ENCODE peak calls at places on chromosomes 12 and 14, in seven cellular contexts. L is foreskin fibroblast, W is AG10803, Z is RWPE1, I is AG04449, R is chondrocyte, M is astrocyte. H is an unnamed sample.

GRCh38 chr12:44287545-44287944 is 451.7 kb downstream of the TMEM117 start:
- DNase-seq in L (peak; percentile 28), W (peak; percentile 37), Z (no peak), I (peak; percentile 1), R (no peak), M (peak; percentile 22), H (no peak)

GRCh38 chr14:49250517-49250916 is 335.7 kb downstream of the RPS29 start:
- DNase-seq in L (no peak), W (no peak), Z (no peak), I (no peak), R (peak; percentile 60), M (no peak), H (no peak)

GRCh38 chr14:73503648-73504047 is 12.9 kb downstream of the RIOX1 start:
- DNase-seq in L (peak; percentile 26), W (peak; percentile 43), Z (no peak), I (peak; percentile 17), R (no peak), M (peak; percentile 75), H (no peak)

GRCh38 chr12:104473374-104473983 is 16.7 kb downstream of the CHST11 start:
- DNase-seq in L (peak; percentile 21), W (no peak), Z (no peak), I (no peak), R (no peak), M (no peak), H (no peak)

GRCh38 chr12:68331500-68331868 is 678 bp downstream of the MDM1 start:
- DNase-seq in L (no peak), W (no peak), Z (peak; percentile 17), I (no peak), R (no peak), M (no peak), H (no peak)

GRCh38 chr14:34005901-34006300 is 55.0 kb upstream of the EGLN3 start:
- DNase-seq in L (no peak), W (no peak), Z (no peak), I (no peak), R (no peak), M (no peak), H (no peak)

GRCh38 chr14:68076451-68076850 is 256.9 kb downstream of the RAD51B start:
- DNase-seq in L (peak; percentile 66), W (no peak), Z (peak; percentile 46), I (no peak), R (no peak), M (peak; percentile 57), H (no peak)

GRCh38 chr14:102040153-102040552 is 46.7 kb downstream of the HSP90AA1 start:
- DNase-seq in L (no peak), W (no peak), Z (no peak), I (no peak), R (no peak), M (no peak), H (no peak)

GRCh38 chr12:11771356-11771755 is 121.9 kb downstream of the ETV6 start:
- DNase-seq in L (no peak), W (peak; percentile 26), Z (no peak), I (no peak), R (no peak), M (peak; percentile 55), H (no peak)

GRCh38 chr12:123278150-123278627 is 6.5 kb upstream of the CDK2AP1 start:
- DNase-seq in L (no peak), W (no peak), Z (no peak), I (no peak), R (no peak), M (no peak), H (no peak)

GRCh38 chr14:55926007-55926406 is 192.2 kb upstream of the PELI2 start:
- DNase-seq in L (no peak), W (no peak), Z (no peak), I (no peak), R (no peak), M (no peak), H (no peak)

GRCh38 chr14:88599761-88600439 is 37.1 kb downstream of the ZC3H14 start:
- DNase-seq in L (no peak), W (no peak), Z (no peak), I (no peak), R (no peak), M (no peak), H (no peak)

GRCh38 chr14:35821546-35822411 is 4.4 kb upstream of the BRMS1L start:
- DNase-seq in L (peak; percentile 66), W (peak; percentile 43), Z (no peak), I (no peak), R (no peak), M (peak; percentile 6), H (no peak)

DNA sequence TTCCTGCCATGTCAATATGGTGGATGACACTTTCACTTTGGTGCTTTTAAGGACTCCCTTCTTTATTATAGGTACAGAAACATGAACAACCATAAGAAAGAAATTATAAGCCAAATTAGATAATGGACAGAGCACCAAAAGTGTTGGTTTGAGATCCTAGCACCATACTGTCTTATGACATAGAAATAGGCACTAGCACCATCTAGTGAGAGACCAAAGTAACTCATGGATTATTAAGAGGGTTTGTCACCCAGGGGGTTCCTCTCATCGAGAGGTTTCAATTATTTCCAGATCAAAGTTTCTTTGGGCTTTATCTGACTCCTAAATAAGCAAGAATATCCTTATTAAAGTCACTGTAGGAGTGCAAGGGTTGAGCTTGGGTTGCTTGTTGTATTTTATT is 153.0 kb upstream of the DIO2 start:
- DNase-seq in L (peak; percentile 28), W (peak; percentile 6), Z (peak; percentile 8), I (no peak), R (no peak), M (peak; percentile 19), H (no peak)
- TF ChIP-seq CTCF in L (peak; percentile 32), W (peak; percentile 34), Z (no peak), I (no peak), R (peak; percentile 72), M (peak; percentile 25), H (peak; percentile 67)

GRCh38 chr14:38527502-38527878 is 271.6 kb upstream of the CLEC14A start:
- DNase-seq in L (no peak), W (no peak), Z (no peak), I (no peak), R (no peak), M (no peak), H (no peak)

GRCh38 chr14:38524636-38525403 is 268.9 kb upstream of the CLEC14A start:
- DNase-seq in L (no peak), W (no peak), Z (no peak), I (no peak), R (no peak), M (no peak), H (no peak)

GRCh38 chr14:38521591-38521990 is 265.7 kb upstream of the CLEC14A start:
- DNase-seq in L (no peak), W (no peak), Z (no peak), I (no peak), R (no peak), M (no peak), H (no peak)

GRCh38 chr14:38526841-38527501 is 271.1 kb upstream of the CLEC14A start:
- DNase-seq in L (no peak), W (no peak), Z (no peak), I (no peak), R (no peak), M (no peak), H (no peak)

DNA sequence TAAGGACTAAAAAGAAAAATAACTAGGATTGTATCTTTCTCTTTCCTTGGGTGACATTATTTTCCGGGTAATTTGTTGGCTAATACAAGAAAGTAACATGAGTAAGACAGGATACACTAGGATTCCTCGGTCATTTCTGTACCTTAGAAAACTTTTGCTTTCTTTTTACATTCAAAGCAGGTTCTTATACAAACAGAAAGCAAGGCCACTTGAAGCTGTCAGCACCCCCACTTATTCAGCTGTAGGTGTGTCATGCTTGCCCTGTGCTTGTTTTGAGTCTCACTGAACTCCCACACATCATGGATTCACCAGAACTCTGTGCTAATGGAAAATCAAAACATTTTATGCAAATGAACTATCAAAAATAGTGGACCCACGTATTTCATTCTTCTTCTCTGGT is 266.8 kb upstream of the CLEC14A start:
- DNase-seq in L (no peak), W (no peak), Z (no peak), I (no peak), R (no peak), M (no peak), H (no peak)
- TF ChIP-seq CTCF in L (no peak), W (no peak), Z (no peak), I (no peak), R (no peak), M (no peak), H (no peak)

GRCh38 chr12:108822458-108823205 is 34.8 kb downstream of the SSH1 start:
- DNase-seq in L (no peak), W (no peak), Z (no peak), I (no peak), R (no peak), M (no peak), H (no peak)
- TF ChIP-seq CTCF in L (no peak), W (no peak), Z (no peak), I (no peak), R (no peak), M (no peak), H (no peak)

DNA sequence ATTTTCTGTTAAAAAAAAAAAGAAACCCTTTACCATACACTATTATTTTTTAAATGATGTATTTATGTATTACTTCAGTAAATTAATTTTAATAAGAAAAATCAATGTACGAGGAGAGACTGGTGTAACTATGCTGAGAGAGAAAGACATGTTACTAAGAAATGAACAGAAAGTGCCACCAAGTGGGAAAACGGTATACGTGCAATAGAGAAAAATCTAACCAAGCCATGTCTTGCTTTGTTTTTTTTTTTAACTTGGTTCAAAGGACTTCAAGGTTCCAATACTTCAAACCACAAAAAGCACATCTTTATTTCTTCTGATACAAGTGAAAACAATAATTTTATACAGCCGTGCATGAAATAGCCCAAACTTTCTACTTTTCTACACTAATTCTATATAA is 22.9 kb downstream of the NDUFA12 start:
- DNase-seq in L (peak; percentile 40), W (peak; percentile 32), Z (no peak), I (no peak), R (no peak), M (peak; percentile 5), H (no peak)
- TF ChIP-seq CTCF in L (no peak), W (peak; percentile 42), Z (peak; percentile 9), I (peak; percentile 7), R (peak; percentile 76), M (peak; percentile 23), H (peak; percentile 59)

DNA sequence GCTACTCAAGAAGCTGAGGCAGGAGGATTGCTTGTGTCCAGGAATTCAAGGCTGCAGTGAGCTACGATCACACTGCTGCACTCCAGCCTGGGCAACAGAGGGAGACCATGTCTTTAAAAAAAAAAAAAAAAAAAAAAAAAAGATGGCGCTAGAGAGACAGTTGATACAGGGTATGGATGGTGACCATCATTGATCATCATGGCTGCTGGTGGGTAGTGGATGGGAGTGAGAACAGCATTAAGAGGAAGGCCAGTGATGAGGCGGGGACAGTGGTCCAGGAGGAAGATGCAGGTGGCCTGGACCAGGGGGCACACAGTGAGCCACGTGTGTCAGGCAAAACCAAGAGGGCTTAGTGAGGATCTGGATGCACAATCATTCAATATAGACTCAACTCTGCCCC is 26.8 kb upstream of the MAP1LC3B2 start:
- DNase-seq in L (no peak), W (no peak), Z (no peak), I (no peak), R (no peak), M (no peak), H (no peak)
- TF ChIP-seq CTCF in L (no peak), W (no peak), Z (no peak), I (no peak), R (no peak), M (no peak), H (no peak)